ENCODE peak calls at places on chromosomes 6 and 20, in seven cellular contexts. G is stomach, Z is endothelial cell of umbilical vein, D is adrenal gland, A is H54, X is body of pancreas, S is heart left ventricle. I is an unnamed sample.

GRCh38 chr6:43096451-43097097 is 20.5 kb downstream of the PTK7 start:
- DNase-seq in G (peak; percentile 35), Z (peak; percentile 35), D (no peak), A (peak; percentile 59), X (peak; percentile 43), S (no peak), I (no peak)

GRCh38 chr20:35954907-35955251 is 577 bp upstream of the SCAND1 start:
- DNase-seq in G (no peak), Z (no peak), D (no peak), A (no peak), X (no peak), S (no peak), I (peak; percentile 84)

GRCh38 chr20:51185861-51186260 is 163.0 kb upstream of the KCNG1 start:
- DNase-seq in G (no peak), Z (no peak), D (no peak), A (no peak), X (no peak), S (no peak), I (no peak)

GRCh38 chr20:38859070-38859690 is 53.7 kb downstream of the PPP1R16B start:
- DNase-seq in G (no peak), Z (no peak), D (no peak), A (no peak), X (no peak), S (no peak), I (peak; percentile 20)

GRCh38 chr6:167738386-167738785 is 88.3 kb upstream of the AFDN start:
- DNase-seq in G (peak; percentile 14), Z (no peak), D (no peak), A (no peak), X (no peak), S (no peak), I (no peak)

GRCh38 chr20:38127011-38127621 is 38.0 kb downstream of the TGM2 start:
- DNase-seq in G (peak; percentile 43), Z (peak; percentile 96), D (peak; percentile 56), A (peak; percentile 63), X (peak; percentile 28), S (peak; percentile 69), I (peak; percentile 64)

GRCh38 chr6:2485116-2485515 is 239.7 kb upstream of the GMDS start:
- DNase-seq in G (peak; percentile 84), Z (no peak), D (no peak), A (no peak), X (peak; percentile 80), S (no peak), I (no peak)

GRCh38 chr6:142551145-142551811 is 249.5 kb downstream of the ADGRG6 start:
- DNase-seq in G (no peak), Z (no peak), D (no peak), A (peak; percentile 32), X (no peak), S (no peak), I (no peak)

GRCh38 chr6:23091795-23092194 is 522.4 kb downstream of the HDGFL1 start:
- DNase-seq in G (no peak), Z (no peak), D (no peak), A (no peak), X (no peak), S (no peak), I (no peak)

GRCh38 chr6:23106951-23107350 is 537.6 kb downstream of the HDGFL1 start:
- DNase-seq in G (no peak), Z (no peak), D (no peak), A (no peak), X (no peak), S (no peak), I (no peak)

GRCh38 chr6:146785001-146785585 is 186.3 kb downstream of the ADGB start:
- DNase-seq in G (no peak), Z (peak; percentile 40), D (peak; percentile 29), A (no peak), X (peak; percentile 12), S (no peak), I (peak; percentile 43)

GRCh38 chr6:33613146-33613793 is 7.9 kb upstream of the ITPR3 start:
- DNase-seq in G (no peak), Z (no peak), D (no peak), A (no peak), X (peak; percentile 47), S (no peak), I (no peak)

GRCh38 chr20:9286501-9286900 is 217.6 kb downstream of the PLCB4 start:
- DNase-seq in G (no peak), Z (no peak), D (no peak), A (no peak), X (no peak), S (no peak), I (no peak)

DNA sequence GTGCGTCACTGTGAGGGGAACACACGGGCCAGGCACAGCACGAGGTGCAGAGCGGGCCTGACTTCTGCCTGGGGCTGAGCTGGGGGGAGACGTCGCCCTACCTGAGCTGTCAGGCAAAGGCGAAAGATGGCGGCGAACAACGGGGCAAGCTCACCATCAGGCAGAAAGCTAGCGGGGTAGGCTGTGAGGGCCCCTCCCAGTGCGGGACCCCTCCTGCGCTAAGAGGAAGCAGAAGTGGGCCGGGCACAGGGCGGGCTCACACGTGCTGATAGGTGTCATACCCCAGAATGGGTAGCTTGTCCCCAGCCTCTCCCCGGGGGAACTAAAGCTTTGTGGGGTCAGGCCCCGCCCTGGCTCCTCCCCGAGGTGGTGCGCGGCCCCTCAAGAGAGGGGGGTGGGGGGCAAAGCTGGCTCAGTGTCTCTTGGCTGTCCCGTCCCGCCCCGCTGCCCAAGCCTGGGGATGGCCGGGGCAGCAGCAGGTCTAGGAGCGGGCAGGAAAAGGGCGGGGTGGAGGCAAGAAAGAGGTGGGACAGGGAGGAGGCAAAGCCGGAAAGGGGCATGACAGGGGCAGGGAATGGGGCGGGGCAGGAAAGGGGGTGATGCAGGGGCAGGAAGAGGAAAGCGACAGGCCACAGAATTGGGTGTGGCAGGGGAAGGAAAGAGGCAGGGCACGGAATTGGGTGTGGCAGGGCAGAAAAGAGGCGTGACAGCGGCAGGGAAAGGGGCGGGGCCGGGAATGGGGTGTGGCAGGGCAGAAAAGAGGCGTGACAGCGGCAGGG is 14.7 kb downstream of the UCKL1 start:
- DNase-seq in G (peak; percentile 64), Z (no peak), D (no peak), A (peak; percentile 59), X (peak; percentile 10), S (peak; percentile 66), I (peak; percentile 50)
- TF ChIP-seq POLR2A in G (no peak), Z (no peak), D (no peak), A (no peak), X (no peak), S (no peak), I (no peak)

GRCh38 chr20:653110-653589 is at the start of gene SRXN1:
- DNase-seq in G (peak; percentile 94), Z (peak; percentile 87), D (peak; percentile 93), A (peak; percentile 96), X (peak; percentile 91), S (peak; percentile 96), I (peak; percentile 100)

GRCh38 chr20:650954-651353 is 2.0 kb downstream of the SRXN1 start:
- DNase-seq in G (no peak), Z (no peak), D (no peak), A (no peak), X (no peak), S (no peak), I (peak; percentile 23)

GRCh38 chr20:652611-653109 is 340 bp downstream of the SRXN1 start:
- DNase-seq in G (peak; percentile 33), Z (peak; percentile 35), D (peak; percentile 67), A (no peak), X (peak; percentile 39), S (peak; percentile 59), I (no peak)

GRCh38 chr20:650281-650680 is 2.7 kb downstream of the SRXN1 start:
- DNase-seq in G (no peak), Z (no peak), D (no peak), A (no peak), X (no peak), S (no peak), I (no peak)

GRCh38 chr20:651713-652610 is 1.0 kb downstream of the SRXN1 start:
- DNase-seq in G (no peak), Z (no peak), D (peak; percentile 41), A (no peak), X (no peak), S (no peak), I (peak; percentile 88)
- TF ChIP-seq POLR2A in G (no peak), Z (no peak), D (no peak), A (no peak), X (no peak), S (no peak), I (no peak)

GRCh38 chr6:28446818-28447511 is 3.7 kb upstream of the ZSCAN23 start:
- DNase-seq in G (no peak), Z (peak; percentile 8), D (no peak), A (no peak), X (no peak), S (no peak), I (peak; percentile 26)

GRCh38 chr6:28449056-28449455 is 5.8 kb upstream of the ZSCAN23 start:
- DNase-seq in G (no peak), Z (no peak), D (no peak), A (no peak), X (no peak), S (no peak), I (no peak)

GRCh38 chr6:28443112-28443773 is at the start of gene ZSCAN23:
- DNase-seq in G (peak; percentile 75), Z (peak; percentile 76), D (peak; percentile 83), A (peak; percentile 73), X (peak; percentile 70), S (peak; percentile 84), I (peak; percentile 87)
- TF ChIP-seq POLR2A in G (no peak), Z (peak; percentile 28), D (peak; percentile 17), A (peak; percentile 52), X (peak; percentile 32), S (peak; percentile 25), I (no peak)

GRCh38 chr20:62621251-62622110 is 20.8 kb upstream of the SLCO4A1 start:
- DNase-seq in G (no peak), Z (no peak), D (no peak), A (no peak), X (no peak), S (no peak), I (no peak)

GRCh38 chr20:62622178-62622876 is 20.0 kb upstream of the SLCO4A1 start:
- DNase-seq in G (no peak), Z (no peak), D (no peak), A (no peak), X (no peak), S (no peak), I (no peak)

GRCh38 chr20:62624325-62624690 is 18.0 kb upstream of the SLCO4A1 start:
- DNase-seq in G (peak; percentile 71), Z (no peak), D (no peak), A (no peak), X (peak; percentile 51), S (no peak), I (no peak)

GRCh38 chr20:62623488-62624324 is 18.6 kb upstream of the SLCO4A1 start:
- DNase-seq in G (peak; percentile 99), Z (peak; percentile 93), D (peak; percentile 98), A (peak; percentile 98), X (peak; percentile 99), S (peak; percentile 94), I (peak; percentile 93)

DNA sequence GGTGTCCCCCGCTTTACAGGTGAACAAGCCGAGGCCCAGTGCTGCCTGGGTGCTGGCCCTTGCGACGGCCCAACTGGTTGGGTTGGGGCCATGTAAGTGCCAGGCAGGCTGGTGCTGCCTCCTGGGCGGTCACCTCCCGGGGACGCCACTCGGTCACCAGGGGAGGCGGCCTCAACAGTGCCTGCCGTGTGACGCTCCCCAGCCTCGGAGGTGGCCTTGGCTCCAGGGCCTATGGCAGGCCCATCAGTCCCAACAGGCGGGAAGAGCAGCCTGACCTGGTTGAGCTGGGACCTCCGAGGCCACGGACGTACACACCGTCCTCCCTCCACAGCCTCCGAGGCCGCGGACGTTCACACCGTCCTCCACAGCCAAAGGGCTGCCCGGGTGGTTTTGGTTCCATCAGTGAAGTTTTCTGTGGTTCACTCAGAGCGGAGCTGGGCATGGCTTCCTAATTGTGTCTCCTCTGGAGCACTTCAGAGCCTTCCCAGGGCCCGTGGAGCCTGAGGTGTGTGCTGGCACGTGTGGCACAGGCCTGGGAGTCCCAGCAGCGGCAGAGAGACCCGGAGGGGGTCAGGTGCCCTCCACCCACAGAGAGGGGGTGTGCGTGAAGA is 19.3 kb upstream of the SLCO4A1 start:
- DNase-seq in G (no peak), Z (no peak), D (no peak), A (no peak), X (no peak), S (no peak), I (no peak)
- TF ChIP-seq POLR2A in G (no peak), Z (no peak), D (no peak), A (no peak), X (no peak), S (peak; percentile 8), I (no peak)

I was measured in erythroblast.